ENCODE peak calls at places on chromosomes 13 and 19, in seven cellular contexts. P is IMR-90, J is mesendoderm, E is neuronal stem cell, V is H9, O is mammary epithelial cell, D is keratinocyte. T is an unnamed sample.
A peak's percentile ranks its signal among the peaks of the same experiment; 100 is the strongest.

GRCh38 chr13:113491418-113491883 is 940 bp upstream of the DCUN1D2 start:
- DNase-seq in P (peak; percentile 14), J (peak; percentile 54), E (peak; percentile 21), V (no peak), O (peak; percentile 27), D (no peak), T (peak; percentile 11)

GRCh38 chr19:3618811-3619630 is 7.6 kb downstream of the CACTIN start:
- DNase-seq in P (no peak), J (no peak), E (no peak), V (no peak), O (no peak), D (no peak), T (no peak)

GRCh38 chr19:33562636-33563035 is 41.0 kb upstream of the PEPD start:
- DNase-seq in P (no peak), J (no peak), E (no peak), V (no peak), O (no peak), D (no peak), T (no peak)

GRCh38 chr19:6241056-6241455 is 38.7 kb downstream of the MLLT1 start:
- DNase-seq in P (no peak), J (no peak), E (no peak), V (no peak), O (no peak), D (no peak), T (no peak)

GRCh38 chr13:59834801-59835200 is 328.9 kb downstream of the DIAPH3 start:
- DNase-seq in P (peak; percentile 49), J (no peak), E (no peak), V (no peak), O (peak; percentile 41), D (no peak), T (no peak)

GRCh38 chr13:110509971-110510786 is 51.3 kb downstream of the RAB20 start:
- DNase-seq in P (peak; percentile 30), J (peak; percentile 43), E (no peak), V (no peak), O (no peak), D (no peak), T (no peak)

GRCh38 chr13:50594276-50594970 is 249.1 kb downstream of the DLEU7 start:
- DNase-seq in P (no peak), J (no peak), E (peak; percentile 11), V (peak; percentile 51), O (no peak), D (no peak), T (no peak)

GRCh38 chr19:29753190-29753933 is 38.3 kb upstream of the C19orf12 start:
- DNase-seq in P (no peak), J (no peak), E (no peak), V (no peak), O (no peak), D (no peak), T (no peak)

GRCh38 chr19:789473-790052 is 7.7 kb upstream of the PTBP1 start:
- DNase-seq in P (no peak), J (peak; percentile 77), E (no peak), V (peak; percentile 68), O (no peak), D (no peak), T (no peak)

DNA sequence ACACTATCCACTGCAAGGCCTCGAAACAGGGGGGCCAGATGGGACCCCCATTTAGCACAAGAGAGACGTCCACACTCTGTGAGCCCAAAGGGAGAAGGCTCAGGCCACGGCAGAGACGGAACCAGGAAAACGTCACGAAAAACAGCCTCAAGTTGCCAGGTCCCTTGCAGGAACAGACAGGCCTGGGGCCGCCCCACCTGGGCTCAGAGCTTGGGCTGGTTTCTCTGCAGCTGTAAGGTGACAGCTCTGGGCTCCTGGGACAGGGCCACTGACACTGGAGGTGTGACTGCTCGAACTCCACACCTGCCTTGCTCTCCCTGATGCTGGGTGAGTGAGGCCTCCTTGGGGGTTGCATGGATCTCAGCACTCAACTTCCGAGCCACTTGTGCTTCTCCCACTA is 3.2 kb downstream of the ZNF787 start:
- DNase-seq in P (no peak), J (no peak), E (no peak), V (no peak), O (no peak), D (no peak), T (no peak)
- H3K4me2 ChIP-seq in P (no peak overlapping the region), J (no peak overlapping the region), E (no peak overlapping the region), V (no peak overlapping the region), O (no peak overlapping the region), D (no peak overlapping the region), T (no peak overlapping the region)

GRCh38 chr13:80783926-80784325 is 443.0 kb upstream of the SPRY2 start:
- DNase-seq in P (no peak), J (no peak), E (no peak), V (no peak), O (no peak), D (no peak), T (no peak)
- H3K4me2 ChIP-seq in P (no peak overlapping the region), J (no peak overlapping the region), E (no peak overlapping the region), V (no peak overlapping the region), O (no peak overlapping the region), D (no peak overlapping the region), T (no peak overlapping the region)

GRCh38 chr19:35205733-35206323 is 22.7 kb downstream of the FAM187B start:
- DNase-seq in P (no peak), J (no peak), E (no peak), V (no peak), O (no peak), D (no peak), T (no peak)
- H3K4me2 ChIP-seq in P (no peak overlapping the region), J (no peak overlapping the region), E (no peak overlapping the region), V (no peak overlapping the region), O (no peak overlapping the region), D (no peak overlapping the region), T (no peak overlapping the region)

GRCh38 chr19:16585808-16586476 is 13.7 kb upstream of the SLC35E1 start:
- DNase-seq in P (peak; percentile 19), J (no peak), E (no peak), V (no peak), O (peak; percentile 41), D (no peak), T (no peak)
- H3K4me2 ChIP-seq in P (no peak overlapping the region), J (no peak overlapping the region), E (no peak overlapping the region), V (no peak overlapping the region), O (no peak overlapping the region), D (peak overlapping the region; percentile 10), T (no peak overlapping the region)

GRCh38 chr19:46932346-46932745 is 71.5 kb downstream of the ARHGAP35 start:
- DNase-seq in P (peak; percentile 62), J (no peak), E (no peak), V (no peak), O (peak; percentile 43), D (no peak), T (peak; percentile 73)
- H3K4me2 ChIP-seq in P (peak overlapping the region; percentile 1), J (no peak overlapping the region), E (no peak overlapping the region), V (no peak overlapping the region), O (peak overlapping the region; percentile 9), D (peak overlapping the region; percentile 18), T (peak overlapping the region; percentile 48)

GRCh38 chr19:39502640-39503417 is 4.1 kb downstream of the DLL3 start:
- DNase-seq in P (peak; percentile 73), J (peak; percentile 88), E (peak; percentile 59), V (peak; percentile 81), O (peak; percentile 53), D (no peak), T (no peak)
- H3K4me2 ChIP-seq in P (no peak overlapping the region), J (no peak overlapping the region), E (no peak overlapping the region), V (no peak overlapping the region), O (peak overlapping the region; percentile 72), D (no peak overlapping the region), T (no peak overlapping the region)

GRCh38 chr13:42110410-42111155 is 62.1 kb downstream of the DGKH start:
- DNase-seq in P (peak; percentile 82), J (peak; percentile 49), E (peak; percentile 59), V (no peak), O (peak; percentile 73), D (peak; percentile 28), T (peak; percentile 83)
- H3K4me2 ChIP-seq in P (peak overlapping the region; percentile 42), J (no peak overlapping the region), E (no peak overlapping the region), V (no peak overlapping the region), O (no peak overlapping the region), D (no peak overlapping the region), T (no peak overlapping the region)

GRCh38 chr13:78658630-78659449 is at the start of gene OBI1:
- DNase-seq in P (peak; percentile 89), J (peak; percentile 92), E (peak; percentile 74), V (peak; percentile 86), O (peak; percentile 86), D (peak; percentile 1), T (peak; percentile 80)
- H3K4me2 ChIP-seq in P (peak within 1 kb of the TSS; percentile 100), J (peak within 1 kb of the TSS; percentile 47), E (peak within 1 kb of the TSS; percentile 62), V (peak within 1 kb of the TSS; percentile 92), O (peak within 1 kb of the TSS; percentile 99), D (peak within 1 kb of the TSS; percentile 89), T (peak within 1 kb of the TSS; percentile 96)

DNA sequence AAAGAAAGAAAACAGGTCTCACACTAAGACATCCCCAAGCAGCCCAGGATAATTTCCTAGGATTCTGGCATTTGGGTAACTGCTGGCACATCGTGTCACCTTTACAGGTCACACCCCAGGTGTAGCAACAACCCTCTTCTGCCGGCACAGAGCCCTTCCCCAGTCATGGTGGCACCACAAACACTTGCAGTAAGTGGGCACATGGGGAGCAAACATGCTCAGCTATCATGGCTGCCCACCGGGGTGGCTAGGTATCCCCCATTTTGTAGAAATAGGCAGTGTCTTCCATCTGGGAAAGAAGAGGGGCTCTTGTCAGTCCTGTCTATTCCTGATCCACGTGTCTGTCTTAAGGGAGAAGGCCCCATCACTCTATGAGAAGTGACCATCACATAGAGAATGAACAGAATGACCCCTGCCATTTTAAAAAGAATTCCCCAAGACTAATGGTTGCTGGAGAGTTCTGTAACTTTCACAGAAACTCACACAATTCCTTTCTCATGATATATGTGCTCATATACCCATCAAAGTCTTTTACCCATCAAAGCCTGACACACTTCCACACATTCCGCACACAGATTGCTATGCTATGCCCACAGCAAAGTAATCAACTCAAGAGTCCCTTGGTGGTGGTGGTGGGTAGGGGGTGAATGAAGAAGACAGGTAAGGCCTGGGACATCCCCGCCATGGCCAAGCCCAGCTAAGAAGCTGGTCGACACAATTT is 33.3 kb downstream of the BRD4 start:
- DNase-seq in P (no peak), J (no peak), E (no peak), V (no peak), O (no peak), D (no peak), T (no peak)
- H3K4me2 ChIP-seq in P (peak overlapping the region; percentile 6), J (no peak overlapping the region), E (no peak overlapping the region), V (no peak overlapping the region), O (peak overlapping the region; percentile 11), D (peak overlapping the region; percentile 56), T (no peak overlapping the region)

T was measured in PC-3.